ENCODE peak calls at places on chromosomes 12 and 14, in four cellular contexts. M is GM12878, P is HCT116, Z is NT2/D1. U is an unnamed sample.

GRCh38 chr12:118398878-118399277 is 22.5 kb downstream of the SUDS3 start:
- DNase-seq in M (no peak), Z (no peak), P (no peak), U (no peak)

GRCh38 chr14:69316449-69317391 is 56.8 kb downstream of the GALNT16 start:
- DNase-seq in P (no peak), Z (no peak), M (no peak), U (no peak)

GRCh38 chr14:22407033-22407432 is 182.0 kb downstream of the DAD1 start:
- DNase-seq in Z (no peak), P (no peak), M (no peak), U (no peak)

GRCh38 chr14:77804592-77804991 is 4.7 kb downstream of the ADCK1 start:
- DNase-seq in P (no peak), M (no peak), Z (no peak), U (peak; percentile 27)

GRCh38 chr12:5556033-5556614 is 124.2 kb downstream of the NTF3 start:
- DNase-seq in M (no peak), P (peak; percentile 6), Z (peak; percentile 48), U (no peak)

GRCh38 chr12:3453947-3454675 is 36.9 kb upstream of the PRMT8 start:
- DNase-seq in P (peak; percentile 70), M (no peak), Z (no peak), U (no peak)

GRCh38 chr14:29740491-29740890 is 187.2 kb downstream of the PRKD1 start:
- DNase-seq in M (no peak), P (no peak), Z (no peak), U (no peak)

GRCh38 chr12:65853489-65854157 is 29.3 kb downstream of the HMGA2 start:
- DNase-seq in Z (no peak), P (no peak), M (no peak), U (no peak)

GRCh38 chr12:34402228-34402898 is 380.1 kb downstream of the ALG10 start:
- DNase-seq in P (no peak), Z (no peak), M (no peak), U (no peak)

DNA sequence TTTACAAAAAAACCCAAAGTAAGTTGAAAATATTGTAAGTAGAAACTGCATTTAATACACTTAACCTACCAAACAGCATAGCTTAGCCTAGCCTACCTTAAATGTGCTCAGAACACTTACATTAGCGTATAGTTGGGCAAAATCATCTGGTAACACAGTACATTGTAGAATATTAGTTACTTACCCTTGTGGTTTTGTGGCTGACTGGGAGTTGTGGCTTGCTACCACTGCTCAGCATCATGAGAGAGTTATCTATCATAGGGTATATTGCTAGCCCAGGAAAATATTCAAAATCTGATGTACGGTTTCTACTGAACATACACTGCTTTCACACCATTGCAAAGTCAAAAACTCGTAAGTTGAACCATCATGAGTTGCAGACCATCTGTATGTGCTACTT is 141.7 kb upstream of the GARIN6 start:
- DNase-seq in P (no peak), M (no peak), Z (no peak), U (no peak)
- TF ChIP-seq YY1 in P (no peak), M (no peak), Z (no peak), U (no peak)

DNA sequence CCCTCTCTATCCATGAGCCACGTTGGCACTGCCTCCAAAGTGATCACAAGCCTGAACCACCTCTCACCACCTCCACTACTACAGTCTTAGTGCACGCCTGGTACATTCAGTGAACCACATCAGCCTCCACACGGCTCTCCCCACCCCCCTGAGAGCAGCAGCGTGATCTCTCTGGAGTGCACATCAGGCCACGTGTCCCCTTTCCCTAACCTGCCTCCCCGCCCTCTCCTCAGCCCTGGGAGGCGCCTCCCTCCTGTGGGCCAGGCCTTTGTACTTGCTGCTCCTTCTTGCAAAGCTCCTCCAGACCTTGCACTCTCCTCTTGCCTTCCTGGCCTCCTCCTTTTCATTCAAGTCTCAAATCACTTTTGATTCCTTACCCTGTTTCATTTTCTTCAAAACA is 49.8 kb downstream of the SLC6A12 start:
- DNase-seq in P (no peak), M (no peak), Z (no peak), U (no peak)
- TF ChIP-seq YY1 in P (no peak), M (no peak), Z (no peak), U (no peak)

GRCh38 chr14:89425931-89426330 is 8.9 kb upstream of the FOXN3 start:
- DNase-seq in P (peak; percentile 48), M (peak; percentile 85), Z (no peak), U (peak; percentile 41)

GRCh38 chr14:89422181-89422951 is 5.3 kb upstream of the FOXN3 start:
- DNase-seq in P (no peak), Z (no peak), M (no peak), U (no peak)

GRCh38 chr14:89427426-89428162 is 10.6 kb upstream of the FOXN3 start:
- DNase-seq in P (no peak), Z (no peak), M (no peak), U (no peak)

GRCh38 chr14:89422952-89423345 is 5.9 kb upstream of the FOXN3 start:
- DNase-seq in P (no peak), Z (no peak), M (no peak), U (no peak)

GRCh38 chr14:89424241-89424640 is 7.2 kb upstream of the FOXN3 start:
- DNase-seq in Z (no peak), P (no peak), M (no peak), U (no peak)
- TF ChIP-seq YY1 in Z (no peak), P (no peak), M (no peak), U (no peak)

GRCh38 chr12:29807125-29807524 is 23.4 kb upstream of the TMTC1 start:
- DNase-seq in Z (no peak), M (no peak), P (no peak), U (peak; percentile 51)
- TF ChIP-seq YY1 in Z (no peak), M (no peak), P (no peak), U (no peak)

GRCh38 chr14:103694572-103695026 is 20.7 kb downstream of the XRCC3 start:
- DNase-seq in Z (no peak), M (no peak), P (no peak), U (no peak)
- TF ChIP-seq YY1 in Z (no peak), M (no peak), P (no peak), U (no peak)

DNA sequence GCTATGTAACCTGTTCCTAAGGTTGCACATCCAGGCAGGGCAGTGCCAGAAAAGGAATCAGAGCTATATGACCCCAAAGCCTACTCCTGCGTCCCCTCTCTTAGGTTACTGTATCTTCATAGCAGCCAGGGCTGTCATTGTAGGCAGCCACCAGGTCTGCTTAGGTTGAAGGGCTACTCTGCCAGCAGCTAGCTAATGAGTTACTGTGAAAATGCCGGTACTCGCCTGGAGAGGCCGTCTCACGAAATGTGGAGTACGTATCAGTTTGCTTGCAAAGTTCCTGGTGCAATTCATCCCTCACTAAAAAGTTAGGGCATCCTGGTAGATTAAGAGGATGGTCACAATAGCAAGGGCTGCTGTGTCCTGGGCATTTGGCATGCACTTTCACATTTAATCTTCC is 50.9 kb downstream of the RPH3A start:
- DNase-seq in Z (no peak), M (no peak), P (no peak), U (no peak)
- TF ChIP-seq YY1 in Z (no peak), M (no peak), P (no peak), U (no peak)

GRCh38 chr12:14995583-14996425 is 23.0 kb downstream of the PDE6H start:
- DNase-seq in Z (peak; percentile 70), M (peak; percentile 34), P (peak; percentile 63), U (peak; percentile 52)
- TF ChIP-seq YY1 in Z (no peak), M (peak; percentile 60), P (no peak), U (no peak)

GRCh38 chr12:52232916-52233461 is at the start of gene KRT7:
- DNase-seq in Z (no peak), M (no peak), P (no peak), U (no peak)
- TF ChIP-seq YY1 in Z (no peak), M (no peak), P (no peak), U (no peak)

U was measured in HepG2.